ENCODE peak calls at places on chromosome 21, in six cellular contexts. Z is HepG2, L is K562, S is A549, J is GM12878, K is endothelial cell of umbilical vein. U is an unnamed sample.
A peak's percentile ranks its signal among the peaks of the same experiment; 100 is the strongest.

GRCh38 chr21:41045534-41046268 is 122.3 kb upstream of the BACE2 start:
- DNase-seq in Z (peak; percentile 5), L (peak; percentile 5), S (peak; percentile 6), J (no peak), K (no peak), U (peak; percentile 8)

GRCh38 chr21:42209801-42210479 is 9.0 kb upstream of the ABCG1 start:
- DNase-seq in Z (no peak), L (no peak), S (peak; percentile 43), J (no peak), K (peak; percentile 61), U (no peak)

GRCh38 chr21:15221799-15222386 is 157.1 kb upstream of the NRIP1 start:
- DNase-seq in Z (peak; percentile 92), L (peak; percentile 30), S (peak; percentile 92), J (no peak), K (no peak), U (peak; percentile 18)

GRCh38 chr21:21084179-21084578 is 86.0 kb downstream of the NCAM2 start:
- DNase-seq in Z (no peak), L (no peak), S (no peak), J (no peak), K (no peak), U (no peak)

GRCh38 chr21:31576428-31576827 is 83.1 kb upstream of the SOD1 start:
- DNase-seq in Z (no peak), L (no peak), S (no peak), J (no peak), K (no peak), U (no peak)

GRCh38 chr21:29072873-29073221 is 601 bp downstream of the CCT8 start:
- DNase-seq in Z (peak; percentile 25), L (peak; percentile 55), S (peak; percentile 7), J (no peak), K (peak; percentile 54), U (peak; percentile 53)

GRCh38 chr21:45995686-45996179 is 14.2 kb downstream of the COL6A1 start:
- DNase-seq in Z (no peak), L (no peak), S (no peak), J (no peak), K (no peak), U (no peak)

GRCh38 chr21:20647603-20648002 is 350.6 kb upstream of the NCAM2 start:
- DNase-seq in Z (no peak), L (no peak), S (no peak), J (no peak), K (no peak), U (no peak)

GRCh38 chr21:15141236-15141970 is 76.6 kb upstream of the NRIP1 start:
- DNase-seq in Z (no peak), L (no peak), S (peak; percentile 48), J (no peak), K (no peak), U (no peak)

GRCh38 chr21:45323487-45324380 is 36.0 kb upstream of the POFUT2 start:
- DNase-seq in Z (no peak), L (no peak), S (no peak), J (no peak), K (no peak), U (no peak)

GRCh38 chr21:44946254-44947041 is 6.6 kb downstream of the SLX9 start:
- DNase-seq in Z (no peak), L (no peak), S (no peak), J (no peak), K (no peak), U (no peak)

GRCh38 chr21:14095021-14095420 is 115.7 kb downstream of the LIPI start:
- DNase-seq in Z (no peak), L (no peak), S (no peak), J (no peak), K (no peak), U (no peak)

GRCh38 chr21:14092834-14093560 is 117.8 kb downstream of the LIPI start:
- DNase-seq in Z (no peak), L (no peak), S (no peak), J (no peak), K (no peak), U (no peak)

GRCh38 chr21:14096172-14096571 is 114.6 kb downstream of the LIPI start:
- DNase-seq in Z (no peak), L (no peak), S (no peak), J (peak; percentile 36), K (no peak), U (no peak)

GRCh38 chr21:14096577-14096976 is 114.2 kb downstream of the LIPI start:
- DNase-seq in Z (no peak), L (no peak), S (no peak), J (no peak), K (no peak), U (no peak)

GRCh38 chr21:14097881-14098499 is 112.8 kb downstream of the LIPI start:
- DNase-seq in Z (no peak), L (no peak), S (no peak), J (no peak), K (no peak), U (no peak)
- TF ChIP-seq MYC in Z (no peak), L (no peak), S (no peak), J (no peak), K (no peak), U (no peak)

GRCh38 chr21:33850401-33850800 is 65.2 kb downstream of the ATP5PO start:
- DNase-seq in Z (no peak), L (no peak), S (no peak), J (no peak), K (no peak), U (no peak)

GRCh38 chr21:33854604-33855003 is 61.0 kb downstream of the ATP5PO start:
- DNase-seq in Z (peak; percentile 34), L (peak; percentile 24), S (peak; percentile 29), J (no peak), K (peak; percentile 28), U (no peak)

GRCh38 chr21:33850985-33851384 is 64.6 kb downstream of the ATP5PO start:
- DNase-seq in Z (no peak), L (no peak), S (no peak), J (no peak), K (no peak), U (no peak)

GRCh38 chr21:33849839-33850238 is 65.8 kb downstream of the ATP5PO start:
- DNase-seq in Z (no peak), L (no peak), S (no peak), J (no peak), K (no peak), U (no peak)

GRCh38 chr21:33852495-33852894 is 63.1 kb downstream of the ATP5PO start:
- DNase-seq in Z (no peak), L (no peak), S (no peak), J (no peak), K (no peak), U (no peak)
- H3K4me3 ChIP-seq in Z (no peak overlapping the region), L (no peak overlapping the region), S (no peak overlapping the region), J (no peak overlapping the region), K (no peak overlapping the region), U (no peak overlapping the region)

DNA sequence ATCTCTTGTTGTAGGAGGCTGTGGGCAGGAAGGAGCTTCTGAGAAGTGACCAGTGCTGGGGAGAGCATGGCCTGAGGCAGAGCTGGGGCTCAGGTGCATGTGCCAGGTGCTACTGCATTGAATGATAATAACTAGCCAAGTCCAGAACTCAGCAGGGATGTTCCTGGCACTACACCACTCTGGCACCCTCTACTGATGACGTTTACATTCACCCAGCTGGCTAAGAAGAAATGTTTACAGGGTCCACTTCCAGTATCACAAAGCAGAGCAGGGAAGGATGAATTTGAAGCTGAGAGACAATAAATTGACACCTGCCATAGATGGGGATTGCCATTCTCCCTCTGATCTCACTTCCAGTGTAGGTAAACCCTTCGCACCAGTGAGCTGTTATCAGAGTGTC is 411.8 kb downstream of the SETD4 start:
- DNase-seq in Z (no peak), L (no peak), S (no peak), J (no peak), K (no peak), U (peak; percentile 9)
- TF ChIP-seq MYC in Z (no peak), L (no peak), S (no peak), J (no peak), K (no peak), U (no peak)

DNA sequence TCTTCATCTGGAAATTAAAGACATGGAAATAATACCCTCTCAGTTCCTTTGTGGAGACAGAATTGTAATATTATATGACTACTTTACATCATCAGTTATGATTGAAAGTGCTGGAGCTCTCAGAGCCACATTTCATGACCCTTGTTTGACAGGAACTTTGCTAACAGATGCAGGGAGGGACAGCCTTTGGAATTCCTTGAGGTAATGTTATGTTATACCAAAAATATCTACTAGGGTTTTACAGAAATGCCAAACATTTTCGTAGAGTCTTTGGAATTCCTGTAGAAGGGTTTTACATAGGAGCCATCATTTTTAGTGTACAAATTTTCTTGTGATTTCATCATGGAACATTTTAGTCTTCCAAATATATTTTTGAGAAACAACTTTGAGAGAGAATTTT is 57.4 kb upstream of the ADAMTS5 start:
- DNase-seq in Z (no peak), L (no peak), S (no peak), J (no peak), K (no peak), U (no peak)
- H3K4me3 ChIP-seq in Z (no peak overlapping the region), L (no peak overlapping the region), S (no peak overlapping the region), J (no peak overlapping the region), K (no peak overlapping the region), U (no peak overlapping the region)

GRCh38 chr21:27649746-27650145 is 682.9 kb upstream of the ADAMTS5 start:
- DNase-seq in Z (no peak), L (no peak), S (no peak), J (no peak), K (no peak), U (no peak)

GRCh38 chr21:27647401-27647800 is 680.5 kb upstream of the ADAMTS5 start:
- DNase-seq in Z (no peak), L (no peak), S (no peak), J (no peak), K (peak; percentile 40), U (no peak)

GRCh38 chr21:27647921-27648320 is 681.0 kb upstream of the ADAMTS5 start:
- DNase-seq in Z (no peak), L (no peak), S (no peak), J (no peak), K (peak; percentile 11), U (no peak)

GRCh38 chr21:27649323-27649722 is 682.4 kb upstream of the ADAMTS5 start:
- DNase-seq in Z (no peak), L (no peak), S (no peak), J (no peak), K (peak; percentile 90), U (no peak)

GRCh38 chr21:27648560-27648959 is 681.7 kb upstream of the ADAMTS5 start:
- DNase-seq in Z (no peak), L (no peak), S (no peak), J (no peak), K (peak; percentile 91), U (no peak)
- TF ChIP-seq MYC in Z (no peak), L (no peak), S (no peak), J (no peak), K (no peak), U (no peak)